ENCODE peak calls at places on chromosomes 16 and 17, in six cellular contexts. P is NCI-H2029; O is CD4-positive, CD25-positive, alpha-beta regulatory T cell; E is H54; X is islet precursor cell; G is NCI-H748 treated with DMSO at 0.1 percent for 48 hours. K is an unnamed sample.

GRCh38 chr17:74862108-74862901 is 2.6 kb upstream of the GRIN2C start:
- DNase-seq in P (no peak), O (peak), E (peak), X (peak), G (no peak), K (peak)

GRCh38 chr16:27920391-27920891 is 143.1 kb downstream of the GSG1L start:
- DNase-seq in P (no peak), O (no peak), E (peak), X (peak), G (peak), K (peak)

GRCh38 chr16:84827897-84828296 is 8.1 kb downstream of the CRISPLD2 start:
- DNase-seq in P (no peak), O (no peak), E (no peak), X (no peak), G (no peak), K (no peak)

GRCh38 chr16:56634715-56635440 is 2.4 kb downstream of the MT1M start:
- DNase-seq in P (no peak), O (no peak), E (no peak), X (no peak), G (no peak), K (no peak)

GRCh38 chr17:28746611-28747045 is 2.8 kb downstream of the TRAF4 start:
- DNase-seq in P (peak), O (no peak), E (no peak), X (peak), G (no peak), K (no peak)

GRCh38 chr16:30032083-30032819 is 1.2 kb upstream of the TLCD3B start:
- DNase-seq in P (peak), O (peak), E (no peak), X (peak), G (peak), K (peak)

GRCh38 chr17:32871736-32872135 is 5.2 kb downstream of the MYO1D start:
- DNase-seq in P (no peak), O (no peak), E (no peak), X (no peak), G (no peak), K (no peak)

GRCh38 chr17:80101946-80102706 is 745 bp downstream of the GAA start:
- DNase-seq in P (no peak), O (no peak), E (no peak), X (no peak), G (no peak), K (peak)

GRCh38 chr17:79331492-79331891 is 256.9 kb downstream of the ENGASE start:
- DNase-seq in P (no peak), O (no peak), E (no peak), X (no peak), G (no peak), K (no peak)

GRCh38 chr16:54318941-54319340 is 32.4 kb upstream of the IRX3 start:
- DNase-seq in P (no peak), O (no peak), E (no peak), X (no peak), G (no peak), K (no peak)

GRCh38 chr17:82361885-82362633 is 3.0 kb downstream of the TEX19 start:
- DNase-seq in P (no peak), O (no peak), E (no peak), X (no peak), G (no peak), K (no peak)